ENCODE peak calls at places on chromosomes 5 and 9, in four cellular contexts. D, T, V and U are unnamed samples.

GRCh38 chr9:119959846-119960545 is 590.8 kb upstream of the BRINP1 start:
- DNase-seq in T (no peak), V (no peak), D (no peak), U (no peak)

GRCh38 chr5:137264573-137264972 is 234.6 kb downstream of the SPOCK1 start:
- DNase-seq in D (no peak), V (peak; percentile 20), T (no peak), U (no peak)

GRCh38 chr5:94245608-94246007 is 372.8 kb downstream of the KIAA0825 start:
- DNase-seq in D (no peak), T (no peak), V (no peak), U (no peak)

GRCh38 chr5:17024686-17025180 is 88.6 kb upstream of the MYO10 start:
- DNase-seq in D (no peak), V (peak; percentile 41), T (no peak), U (peak; percentile 63)

GRCh38 chr5:140367631-140368013 is 7.6 kb downstream of the SLC4A9 start:
- DNase-seq in D (no peak), V (no peak), T (no peak), U (no peak)

GRCh38 chr9:1978941-1979340 is 36.2 kb upstream of the SMARCA2 start:
- DNase-seq in V (no peak), T (no peak), D (peak; percentile 11), U (no peak)

GRCh38 chr5:9947231-9947693 is 302.4 kb downstream of the ATPSCKMT start:
- DNase-seq in D (no peak), V (no peak), T (no peak), U (no peak)

GRCh38 chr9:101635020-101635419 is 40.3 kb upstream of the PPP3R2 start:
- DNase-seq in D (no peak), T (no peak), V (no peak), U (no peak)

GRCh38 chr5:79774171-79774854 is 84.7 kb downstream of the CMYA5 start:
- DNase-seq in V (no peak), D (peak; percentile 79), T (peak; percentile 41), U (peak; percentile 81)

GRCh38 chr5:142368529-142368928 is 43.7 kb upstream of the SPRY4 start:
- DNase-seq in T (no peak), V (no peak), D (no peak), U (no peak)

GRCh38 chr5:77599676-77600075 is 38.8 kb downstream of the OTP start:
- DNase-seq in T (no peak), V (no peak), D (no peak), U (no peak)

GRCh38 chr9:15078345-15078744 is 168.1 kb upstream of the FREM1 start:
- DNase-seq in T (no peak), D (no peak), V (no peak), U (no peak)

GRCh38 chr5:73307645-73308346 is 134.8 kb downstream of the TMEM174 start:
- DNase-seq in D (no peak), T (no peak), V (no peak), U (no peak)

GRCh38 chr5:180784497-180785097 is 18.0 kb downstream of the MGAT1 start:
- DNase-seq in V (peak; percentile 86), D (peak; percentile 70), T (peak; percentile 83), U (peak; percentile 59)

GRCh38 chr9:113221800-113222481 is 597 bp downstream of the SLC31A1 start:
- DNase-seq in V (peak; percentile 4), T (no peak), D (peak; percentile 15), U (no peak)

DNA sequence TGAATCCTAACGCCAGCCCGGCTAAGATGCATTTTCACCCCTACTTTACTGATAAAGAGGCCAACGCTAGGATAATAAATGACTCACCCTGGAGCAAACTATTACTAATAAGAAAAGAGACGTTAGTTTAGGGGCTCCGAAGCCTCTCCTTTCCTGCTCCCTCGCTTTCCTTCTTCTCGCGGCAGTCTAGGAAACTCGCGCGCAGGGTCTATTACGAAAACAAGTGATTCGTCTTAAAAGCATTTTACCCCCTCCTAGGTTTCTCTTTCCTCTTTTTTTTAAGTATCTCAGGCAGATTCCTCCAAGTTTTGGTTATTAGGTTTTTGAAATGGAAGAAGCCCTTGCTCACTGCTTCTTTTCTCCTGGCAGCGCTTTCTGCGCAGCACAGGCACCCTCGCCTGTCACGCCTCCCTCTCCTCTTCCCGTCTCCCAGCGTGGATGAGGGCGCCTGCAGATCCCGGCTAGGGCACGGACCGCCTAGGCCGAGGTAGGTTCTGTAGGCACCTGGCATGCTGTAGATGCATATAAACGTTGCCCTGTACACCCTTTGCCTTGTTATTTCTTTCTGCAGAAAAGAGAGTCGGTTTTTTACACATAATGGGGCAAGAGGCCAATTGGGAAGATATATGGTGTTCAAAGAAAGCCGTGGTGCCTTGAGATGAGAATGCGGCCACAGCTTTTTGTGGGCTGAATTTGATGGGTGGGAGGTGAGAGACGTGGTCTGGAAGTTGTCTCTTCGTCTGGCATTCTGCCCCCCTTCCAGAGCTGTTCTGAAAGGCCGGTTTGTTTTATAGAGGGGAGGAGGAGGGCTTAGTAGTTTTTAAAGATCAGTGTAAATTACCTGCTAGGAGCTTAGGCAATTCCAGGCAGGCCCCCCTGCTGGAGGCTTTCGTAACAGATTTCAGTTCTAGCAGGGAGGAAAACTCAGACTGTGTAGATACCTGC is 981 bp downstream of the GCNT1 start:
- DNase-seq in D (peak; percentile 13), T (no peak), V (peak; percentile 55), U (peak; percentile 23)
- TF ChIP-seq CTCF in D (no peak), T (no peak), V (peak; percentile 64), U (no peak)

GRCh38 chr5:29252390-29252789 is 1941.1 kb upstream of the CDH6 start:
- DNase-seq in T (no peak), V (no peak), D (peak; percentile 1), U (no peak)
- TF ChIP-seq CTCF in T (no peak), V (no peak), D (peak; percentile 12), U (no peak)

GRCh38 chr5:119287547-119288073 is 68.2 kb upstream of the TNFAIP8 start:
- DNase-seq in D (no peak), V (peak; percentile 64), T (no peak), U (no peak)
- TF ChIP-seq CTCF in D (no peak), V (no peak), T (no peak), U (no peak)

GRCh38 chr5:37557734-37558293 is 178.7 kb downstream of the WDR70 start:
- DNase-seq in T (no peak), D (no peak), V (no peak), U (no peak)

GRCh38 chr5:37554403-37554739 is 175.3 kb downstream of the WDR70 start:
- DNase-seq in V (no peak), D (no peak), T (no peak), U (no peak)

GRCh38 chr5:37552770-37553719 is 173.9 kb downstream of the WDR70 start:
- DNase-seq in D (no peak), T (no peak), V (peak; percentile 92), U (peak; percentile 97)

GRCh38 chr5:37553720-37554402 is 174.7 kb downstream of the WDR70 start:
- DNase-seq in V (peak; percentile 68), D (no peak), T (no peak), U (peak; percentile 56)

GRCh38 chr5:37554938-37555337 is 175.8 kb downstream of the WDR70 start:
- DNase-seq in V (no peak), D (peak; percentile 25), T (no peak), U (no peak)
- TF ChIP-seq CTCF in V (peak; percentile 54), D (peak; percentile 71), T (peak; percentile 40), U (peak; percentile 48)

DNA sequence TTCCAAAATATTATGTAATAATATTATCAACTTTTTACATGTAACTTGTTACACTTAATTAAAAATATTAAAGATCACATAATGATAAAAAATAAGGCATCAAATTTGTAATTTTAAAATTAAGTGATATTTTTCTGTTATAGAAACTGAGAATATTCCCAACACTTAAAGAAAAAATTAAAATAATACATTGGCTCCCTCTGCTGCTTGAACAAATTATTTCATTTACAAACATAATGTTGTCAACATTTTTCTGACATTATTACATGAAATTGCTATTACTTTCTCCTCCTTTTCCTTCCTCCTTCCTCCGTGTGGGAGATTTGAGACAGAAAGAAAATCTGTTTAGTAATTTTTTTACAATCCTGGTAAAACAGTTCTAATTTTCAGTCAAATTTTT is 42.3 kb downstream of the RNF180 start:
- DNase-seq in V (no peak), T (no peak), D (peak; percentile 8), U (peak; percentile 30)
- TF ChIP-seq CTCF in V (no peak), T (no peak), D (no peak), U (peak; percentile 34)

GRCh38 chr9:132670816-132671371 is 630 bp downstream of the GTF3C4 start:
- DNase-seq in T (peak; percentile 45), V (peak; percentile 14), D (no peak), U (peak; percentile 70)

GRCh38 chr9:132671620-132672412 is 1.6 kb downstream of the GTF3C4 start:
- DNase-seq in D (no peak), T (no peak), V (no peak), U (no peak)

GRCh38 chr9:132673355-132673754 is 3.1 kb downstream of the GTF3C4 start:
- DNase-seq in V (peak; percentile 57), D (peak; percentile 64), T (no peak), U (peak; percentile 76)

GRCh38 chr9:132670359-132670815 is at the start of gene GTF3C4:
- DNase-seq in D (no peak), V (no peak), T (peak; percentile 93), U (peak; percentile 86)

DNA sequence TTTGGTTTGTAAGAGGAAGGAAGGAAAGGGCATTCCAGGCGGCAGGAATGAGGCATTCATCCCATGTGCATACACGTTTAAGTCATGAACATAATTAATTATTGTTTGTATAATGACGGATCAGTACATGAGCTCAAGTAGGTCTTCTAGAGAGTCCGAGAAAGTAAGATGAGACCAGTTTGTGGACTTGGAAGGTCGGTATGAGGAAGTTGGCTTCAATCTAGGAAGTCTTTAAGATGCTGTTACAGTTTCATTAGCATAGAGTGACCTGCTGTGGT is 2.1 kb downstream of the GTF3C4 start:
- DNase-seq in D (no peak), T (no peak), V (peak; percentile 7), U (no peak)
- TF ChIP-seq CTCF in D (no peak), T (no peak), V (peak; percentile 21), U (no peak)

GRCh38 chr5:134917070-134917831 is 12.3 kb downstream of the PCBD2 start:
- DNase-seq in D (peak; percentile 18), V (no peak), T (no peak), U (no peak)
- TF ChIP-seq CTCF in D (peak; percentile 81), V (peak; percentile 44), T (peak; percentile 37), U (peak; percentile 29)

GRCh38 chr5:32709789-32710334 is 1.3 kb upstream of the NPR3 start:
- DNase-seq in T (peak; percentile 67), V (peak; percentile 81), D (peak; percentile 41), U (peak; percentile 85)
- TF ChIP-seq CTCF in T (peak; percentile 67), V (peak; percentile 88), D (peak; percentile 72), U (peak; percentile 84)